ENCODE peak calls at places on chromosomes 5 and 9, in six cellular contexts. V is mucosa of descending colon, J is heart left ventricle, R is GM23338, T is cardiac muscle cell, M is body of pancreas. U is an unnamed sample.

GRCh38 chr5:113760486-113760885 is 247.0 kb downstream of the YTHDC2 start:
- DNase-seq in R (peak; percentile 38), M (no peak), J (no peak), V (no peak), T (no peak), U (peak; percentile 7)

GRCh38 chr5:136963521-136963920 is 535.6 kb downstream of the SPOCK1 start:
- DNase-seq in J (no peak), M (no peak), V (no peak), R (no peak), T (no peak), U (peak; percentile 51)

GRCh38 chr5:126435261-126435660 is 12.1 kb downstream of the GRAMD2B start:
- DNase-seq in R (no peak), M (no peak), V (no peak), T (no peak), J (no peak), U (no peak)

GRCh38 chr9:79817469-79818004 is 245.8 kb downstream of the TLE4 start:
- DNase-seq in R (peak; percentile 33), M (no peak), T (peak; percentile 26), J (no peak), V (no peak), U (no peak)

GRCh38 chr9:84932915-84933527 is 263.5 kb downstream of the NTRK2 start:
- DNase-seq in R (peak; percentile 63), T (no peak), M (no peak), V (no peak), J (no peak), U (peak; percentile 51)

GRCh38 chr9:104276709-104277245 is 182.7 kb downstream of the SMC2 start:
- DNase-seq in T (no peak), M (no peak), V (no peak), J (no peak), R (no peak), U (peak; percentile 14)

GRCh38 chr5:14871573-14872069 is at the start of gene ANKH:
- DNase-seq in J (peak; percentile 90), R (peak; percentile 85), V (peak; percentile 89), T (peak; percentile 90), M (peak; percentile 81), U (peak; percentile 79)

GRCh38 chr5:125555591-125555990 is 809.2 kb upstream of the ZNF608 start:
- DNase-seq in V (no peak), J (no peak), R (no peak), T (no peak), M (no peak), U (no peak)

GRCh38 chr5:86684222-86684621 is 66.5 kb downstream of the COX7C start:
- DNase-seq in V (no peak), T (no peak), M (no peak), R (no peak), J (no peak), U (peak; percentile 13)

GRCh38 chr9:123414921-123415592 is 59.1 kb downstream of the CRB2 start:
- DNase-seq in T (no peak), M (no peak), R (no peak), J (no peak), V (peak; percentile 6), U (no peak)

GRCh38 chr9:13445123-13445522 is 165.6 kb upstream of the MPDZ start:
- DNase-seq in J (no peak), T (no peak), R (no peak), V (no peak), M (no peak), U (no peak)

GRCh38 chr9:138048184-138048583 is 170.6 kb downstream of the CACNA1B start:
- DNase-seq in T (no peak), V (no peak), M (no peak), J (peak; percentile 27), R (no peak), U (no peak)

GRCh38 chr9:124870723-124871122 is 8.8 kb downstream of the ARPC5L start:
- DNase-seq in T (peak; percentile 25), J (peak; percentile 20), M (no peak), V (no peak), R (no peak), U (no peak)

GRCh38 chr5:143133721-143134120 is 269.8 kb downstream of the NR3C1 start:
- DNase-seq in M (no peak), J (no peak), R (no peak), T (no peak), V (no peak), U (peak; percentile 50)

GRCh38 chr5:140348104-140348503 is 1.7 kb upstream of the HBEGF start:
- DNase-seq in T (no peak), V (peak; percentile 73), M (no peak), J (no peak), R (no peak), U (peak; percentile 99)

GRCh38 chr5:72141440-72142271 is 34.4 kb downstream of the MAP1B start:
- DNase-seq in T (no peak), M (peak; percentile 23), V (no peak), R (no peak), J (no peak), U (no peak)

GRCh38 chr5:7374186-7374585 is 21.8 kb upstream of the ADCY2 start:
- DNase-seq in R (no peak), V (no peak), J (no peak), M (no peak), T (no peak), U (no peak)

GRCh38 chr5:94577466-94578245 is 40.7 kb downstream of the KIAA0825 start:
- DNase-seq in T (no peak), V (no peak), J (no peak), M (no peak), R (no peak), U (no peak)

GRCh38 chr5:163609910-163610309 is 104.5 kb downstream of the MAT2B start:
- DNase-seq in T (no peak), R (no peak), V (no peak), M (no peak), J (no peak), U (no peak)

GRCh38 chr5:163607256-163607655 is 101.8 kb downstream of the MAT2B start:
- DNase-seq in V (no peak), M (no peak), T (no peak), J (no peak), R (no peak), U (no peak)

GRCh38 chr5:163614787-163615186 is 109.4 kb downstream of the MAT2B start:
- DNase-seq in J (no peak), V (no peak), R (no peak), M (no peak), T (no peak), U (no peak)

GRCh38 chr5:163613150-163613442 is 107.7 kb downstream of the MAT2B start:
- DNase-seq in R (no peak), T (no peak), J (no peak), M (peak; percentile 40), V (no peak), U (no peak)

DNA sequence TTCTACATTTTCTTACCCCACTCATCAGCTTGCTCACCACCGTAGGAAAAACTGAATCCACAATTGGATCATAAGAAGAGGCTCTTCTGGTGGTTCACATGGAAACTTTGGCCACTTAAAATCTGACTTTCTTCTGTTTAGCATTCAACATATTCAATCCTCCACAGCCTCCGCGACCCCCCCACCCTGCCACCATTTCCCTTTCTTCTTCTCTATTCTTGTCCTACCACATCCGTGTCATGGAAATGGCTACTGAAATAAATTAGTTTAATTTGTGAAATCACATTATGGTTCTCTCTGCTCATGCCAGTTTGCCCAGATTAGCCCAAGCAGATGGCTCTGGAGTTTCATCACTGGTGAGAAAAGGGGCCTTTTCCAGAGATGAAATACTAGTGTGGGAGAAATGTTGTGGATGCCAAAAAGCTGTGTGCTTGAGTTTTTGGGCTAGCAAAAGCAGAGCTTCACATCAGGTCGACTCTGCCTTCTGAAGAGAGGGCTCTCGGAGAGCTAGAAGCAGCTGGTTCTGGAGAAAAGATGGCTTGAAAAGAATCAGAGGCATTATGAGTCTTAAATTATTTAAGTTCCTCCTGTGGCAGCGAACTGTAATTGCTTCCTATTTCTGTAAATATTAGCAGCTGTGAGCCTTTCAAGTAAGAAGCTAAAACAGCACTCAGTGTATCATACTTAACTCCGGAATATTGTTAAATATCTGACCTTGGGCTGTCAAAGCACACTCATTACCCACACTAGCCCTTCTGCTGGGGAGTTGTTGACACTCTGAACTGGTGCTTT is 107.1 kb downstream of the MAT2B start:
- DNase-seq in J (no peak), R (peak; percentile 16), M (no peak), V (no peak), T (no peak), U (no peak)
- TF ChIP-seq CTCF in J (no peak), R (no peak), M (peak; percentile 15), V (no peak), T (no peak), U (no peak)

DNA sequence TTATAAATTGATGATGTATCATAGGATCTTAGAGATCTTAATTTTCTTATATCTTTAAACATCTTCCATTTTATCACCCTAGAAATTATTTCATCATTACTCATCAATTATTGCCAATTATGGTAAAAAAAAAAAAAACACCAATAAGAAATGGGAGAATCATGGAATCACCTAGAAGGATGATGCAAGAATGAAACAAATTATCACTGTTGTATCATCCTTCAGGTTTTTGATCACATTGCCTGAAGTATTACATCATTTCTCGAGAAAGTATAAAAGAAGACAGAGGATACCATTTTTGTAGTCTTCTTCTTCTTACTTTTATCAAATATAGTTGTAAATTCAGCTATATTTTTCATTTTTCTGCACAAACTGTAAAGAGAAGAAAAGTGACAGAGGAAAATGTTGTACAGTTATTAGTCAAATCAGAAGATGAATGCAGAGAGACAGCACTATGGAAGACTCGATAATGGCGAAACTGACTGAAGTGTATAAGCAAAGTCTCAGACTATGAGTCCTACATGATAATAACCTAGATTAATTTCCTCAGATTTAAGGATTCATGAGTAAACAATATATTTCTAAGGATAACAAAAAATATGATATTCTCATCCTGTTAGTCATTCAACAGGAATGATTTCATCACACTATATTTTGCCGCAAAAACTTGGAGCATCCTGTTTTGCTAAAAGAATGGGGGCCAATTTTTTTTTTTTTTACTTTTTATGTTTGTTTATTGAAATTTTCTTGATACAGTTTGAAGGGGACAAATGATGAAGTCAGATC is 5.9 kb upstream of the STC2 start:
- DNase-seq in J (no peak), T (no peak), M (no peak), V (no peak), R (no peak), U (peak; percentile 43)
- H3K4me3 ChIP-seq in J (no peak overlapping the region), T (no peak overlapping the region), M (no peak overlapping the region), V (no peak overlapping the region), R (no peak overlapping the region), U (no peak overlapping the region)

GRCh38 chr9:126327016-126327749 is 554 bp downstream of the MVB12B start:
- DNase-seq in V (peak; percentile 54), M (no peak), T (no peak), J (no peak), R (peak; percentile 50), U (no peak)
- TF ChIP-seq CTCF in V (no peak), M (no peak), T (no peak), J (no peak), R (no peak), U (no peak)

GRCh38 chr5:78509145-78509865 is 139.3 kb downstream of the LHFPL2 start:
- DNase-seq in R (no peak), J (no peak), T (no peak), M (no peak), V (no peak), U (no peak)
- H3K4me3 ChIP-seq in R (peak overlapping the region; percentile 53), J (peak overlapping the region; percentile 58), T (peak overlapping the region; percentile 6), M (no peak overlapping the region), V (no peak overlapping the region), U (no peak overlapping the region)

DNA sequence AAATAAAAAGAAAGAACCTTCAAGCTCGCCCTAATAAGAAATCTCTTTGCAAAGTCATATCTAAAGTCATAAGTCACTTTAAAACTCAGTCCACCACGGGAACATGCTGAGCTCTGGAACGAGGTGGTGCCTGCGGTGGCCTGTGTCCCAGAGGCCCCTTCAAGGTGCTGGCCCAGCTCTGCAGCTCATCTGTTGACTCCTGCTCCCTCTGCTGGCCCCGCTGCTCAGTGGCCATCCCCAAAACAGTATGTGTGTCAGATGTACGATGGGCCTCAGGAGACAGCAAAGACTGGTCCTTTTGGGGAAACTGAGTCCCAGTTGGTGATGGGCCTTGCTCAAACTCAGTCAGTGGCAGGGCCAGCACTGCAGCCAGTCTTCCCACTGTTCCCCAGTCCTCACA is 22.8 kb upstream of the FOXB2 start:
- DNase-seq in R (peak; percentile 81), T (peak; percentile 65), V (peak; percentile 61), M (peak; percentile 17), J (no peak), U (peak; percentile 32)
- TF ChIP-seq CTCF in R (peak; percentile 79), T (peak; percentile 80), V (peak; percentile 29), M (no peak), J (peak; percentile 49), U (peak; percentile 45)

U was measured in epithelial cell of esophagus.